ENCODE peak calls at places on chromosomes 4 and X, in eight cellular contexts. One of them, this sample, is unnamed.

GRCh38 chr4:930827-931193 is 1.3 kb downstream of the GAK start:
- DNase-seq in stomach: no peak
- DNase-seq in IMR-90: no peak
- DNase-seq in heart left ventricle: no peak
- DNase-seq in adrenal gland: peak
- DNase-seq in testis: no peak
- DNase-seq in esophagus squamous epithelium: no peak
- DNase-seq in uterus: no peak
- DNase-seq in this sample: no peak

GRCh38 chr4:101022151-101023024 is 324.9 kb downstream of the PPP3CA start:
- DNase-seq in stomach: no peak
- DNase-seq in IMR-90: peak
- DNase-seq in heart left ventricle: no peak
- DNase-seq in adrenal gland: no peak
- DNase-seq in testis: no peak
- DNase-seq in esophagus squamous epithelium: no peak
- DNase-seq in uterus: no peak
- DNase-seq in this sample: no peak

GRCh38 chr4:57854748-57855147 is 744.6 kb upstream of the IGFBP7 start:
- DNase-seq in stomach: no peak
- DNase-seq in IMR-90: no peak
- DNase-seq in heart left ventricle: no peak
- DNase-seq in adrenal gland: no peak
- DNase-seq in testis: no peak
- DNase-seq in esophagus squamous epithelium: no peak
- DNase-seq in uterus: no peak
- DNase-seq in this sample: no peak

GRCh38 chr4:186957952-186958555 is 234.4 kb upstream of the FAT1 start:
- DNase-seq in stomach: no peak
- DNase-seq in IMR-90: peak
- DNase-seq in heart left ventricle: no peak
- DNase-seq in adrenal gland: no peak
- DNase-seq in testis: no peak
- DNase-seq in esophagus squamous epithelium: no peak
- DNase-seq in uterus: no peak
- DNase-seq in this sample: no peak

GRCh38 chrX:144275403-144275802 is 391.5 kb downstream of the UBE2NL start:
- DNase-seq in stomach: no peak
- DNase-seq in IMR-90: no peak
- DNase-seq in heart left ventricle: no peak
- DNase-seq in adrenal gland: no peak
- DNase-seq in testis: no peak
- DNase-seq in esophagus squamous epithelium: no peak
- DNase-seq in uterus: no peak
- DNase-seq in this sample: no peak

GRCh38 chr4:20528508-20528907 is 171.8 kb upstream of the PACRGL start:
- DNase-seq in stomach: no peak
- DNase-seq in IMR-90: peak
- DNase-seq in heart left ventricle: no peak
- DNase-seq in adrenal gland: no peak
- DNase-seq in testis: no peak
- DNase-seq in esophagus squamous epithelium: no peak
- DNase-seq in uterus: no peak
- DNase-seq in this sample: no peak

GRCh38 chr4:4704267-4704666 is 155.2 kb upstream of the MSX1 start:
- DNase-seq in stomach: no peak
- DNase-seq in IMR-90: peak
- DNase-seq in heart left ventricle: no peak
- DNase-seq in adrenal gland: no peak
- DNase-seq in testis: no peak
- DNase-seq in esophagus squamous epithelium: no peak
- DNase-seq in uterus: peak
- DNase-seq in this sample: no peak

GRCh38 chr4:101953949-101954348 is 163.4 kb downstream of the BANK1 start:
- DNase-seq in stomach: no peak
- DNase-seq in IMR-90: peak
- DNase-seq in heart left ventricle: no peak
- DNase-seq in adrenal gland: no peak
- DNase-seq in testis: no peak
- DNase-seq in esophagus squamous epithelium: no peak
- DNase-seq in uterus: no peak
- DNase-seq in this sample: no peak

GRCh38 chr4:184994623-184995010 is 23.7 kb upstream of the HELT start:
- DNase-seq in stomach: no peak
- DNase-seq in IMR-90: no peak
- DNase-seq in heart left ventricle: no peak
- DNase-seq in adrenal gland: no peak
- DNase-seq in testis: no peak
- DNase-seq in esophagus squamous epithelium: no peak
- DNase-seq in uterus: no peak
- DNase-seq in this sample: no peak

GRCh38 chrX:80807606-80808159 is 2.0 kb downstream of the BRWD3 start:
- DNase-seq in stomach: no peak
- DNase-seq in IMR-90: no peak
- DNase-seq in heart left ventricle: no peak
- DNase-seq in adrenal gland: no peak
- DNase-seq in testis: no peak
- DNase-seq in esophagus squamous epithelium: no peak
- DNase-seq in uterus: no peak
- DNase-seq in this sample: no peak

GRCh38 chrX:11664211-11664888 is 1.4 kb downstream of the ARHGAP6 start:
- DNase-seq in stomach: no peak
- DNase-seq in IMR-90: no peak
- DNase-seq in heart left ventricle: no peak
- DNase-seq in adrenal gland: no peak
- DNase-seq in testis: no peak
- DNase-seq in esophagus squamous epithelium: no peak
- DNase-seq in uterus: peak
- DNase-seq in this sample: peak

GRCh38 chrX:39974228-39974627 is 123.5 kb downstream of the BCOR start:
- DNase-seq in stomach: no peak
- DNase-seq in IMR-90: no peak
- DNase-seq in heart left ventricle: no peak
- DNase-seq in adrenal gland: no peak
- DNase-seq in testis: no peak
- DNase-seq in esophagus squamous epithelium: no peak
- DNase-seq in uterus: no peak
- DNase-seq in this sample: no peak

GRCh38 chr4:186734251-186734650 is 10.6 kb upstream of the FAT1 start:
- DNase-seq in stomach: no peak
- DNase-seq in IMR-90: no peak
- DNase-seq in heart left ventricle: no peak
- DNase-seq in adrenal gland: no peak
- DNase-seq in testis: no peak
- DNase-seq in esophagus squamous epithelium: no peak
- DNase-seq in uterus: no peak
- DNase-seq in this sample: no peak

DNA sequence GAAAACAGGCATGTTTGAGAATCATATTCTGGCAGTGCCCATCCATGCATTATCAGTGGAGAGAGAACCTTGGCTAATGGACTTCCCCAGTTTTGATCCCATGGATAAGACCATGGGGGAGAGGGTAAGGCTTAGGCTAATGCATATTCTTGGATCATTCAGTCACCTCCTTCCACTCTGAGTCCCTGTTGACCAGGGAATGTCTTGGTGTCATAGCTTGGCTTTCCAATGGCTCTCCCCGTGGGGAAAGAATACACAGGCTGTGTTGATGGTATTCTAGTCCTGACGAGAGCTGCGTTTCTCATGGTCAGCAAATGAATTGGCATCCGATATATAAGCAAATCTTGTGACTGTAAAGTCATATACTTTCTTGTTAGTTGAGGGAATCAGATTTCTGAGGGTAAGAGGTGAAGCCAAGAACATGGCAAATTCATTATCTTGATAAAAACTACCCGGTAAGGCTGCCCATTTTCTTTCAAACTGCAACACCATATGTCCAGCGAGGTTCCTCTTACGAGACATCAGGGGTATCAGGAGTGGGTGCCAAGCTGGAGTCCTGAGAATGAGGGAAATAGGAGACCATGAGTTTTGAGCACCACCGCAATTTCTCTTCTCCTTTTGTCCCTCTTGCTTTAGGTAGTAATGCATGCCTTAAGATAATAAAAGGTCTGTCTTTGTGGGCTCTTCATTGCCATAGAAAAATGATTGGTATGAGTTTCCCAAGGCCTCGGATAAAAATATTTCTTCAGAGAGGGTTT is 18.0 kb downstream of the RHOH start:
- DNase-seq in stomach: no peak
- DNase-seq in IMR-90: no peak
- DNase-seq in heart left ventricle: no peak
- DNase-seq in adrenal gland: no peak
- DNase-seq in testis: no peak
- DNase-seq in esophagus squamous epithelium: no peak
- DNase-seq in uterus: no peak
- DNase-seq in this sample: no peak
- TF ChIP-seq POLR2A in stomach: no peak
- TF ChIP-seq POLR2A in IMR-90: no peak
- TF ChIP-seq POLR2A in heart left ventricle: no peak
- TF ChIP-seq POLR2A in adrenal gland: no peak
- TF ChIP-seq POLR2A in testis: no peak
- TF ChIP-seq POLR2A in esophagus squamous epithelium: no peak
- TF ChIP-seq POLR2A in uterus: no peak
- TF ChIP-seq POLR2A in this sample: no peak

GRCh38 chr4:108171541-108172230 is 3.0 kb upstream of the LEF1 start:
- DNase-seq in stomach: no peak
- DNase-seq in IMR-90: no peak
- DNase-seq in heart left ventricle: no peak
- DNase-seq in adrenal gland: no peak
- DNase-seq in testis: peak
- DNase-seq in esophagus squamous epithelium: no peak
- DNase-seq in uterus: no peak
- DNase-seq in this sample: no peak

GRCh38 chr4:108173599-108174057 is 4.9 kb upstream of the LEF1 start:
- DNase-seq in stomach: no peak
- DNase-seq in IMR-90: no peak
- DNase-seq in heart left ventricle: no peak
- DNase-seq in adrenal gland: no peak
- DNase-seq in testis: no peak
- DNase-seq in esophagus squamous epithelium: no peak
- DNase-seq in uterus: no peak
- DNase-seq in this sample: no peak

GRCh38 chr4:108170729-108171540 is 2.2 kb upstream of the LEF1 start:
- DNase-seq in stomach: no peak
- DNase-seq in IMR-90: no peak
- DNase-seq in heart left ventricle: no peak
- DNase-seq in adrenal gland: no peak
- DNase-seq in testis: no peak
- DNase-seq in esophagus squamous epithelium: no peak
- DNase-seq in uterus: no peak
- DNase-seq in this sample: no peak

GRCh38 chr4:108172780-108173598 is 4.3 kb upstream of the LEF1 start:
- DNase-seq in stomach: peak
- DNase-seq in IMR-90: no peak
- DNase-seq in heart left ventricle: peak
- DNase-seq in adrenal gland: peak
- DNase-seq in testis: peak
- DNase-seq in esophagus squamous epithelium: no peak
- DNase-seq in uterus: no peak
- DNase-seq in this sample: peak

DNA sequence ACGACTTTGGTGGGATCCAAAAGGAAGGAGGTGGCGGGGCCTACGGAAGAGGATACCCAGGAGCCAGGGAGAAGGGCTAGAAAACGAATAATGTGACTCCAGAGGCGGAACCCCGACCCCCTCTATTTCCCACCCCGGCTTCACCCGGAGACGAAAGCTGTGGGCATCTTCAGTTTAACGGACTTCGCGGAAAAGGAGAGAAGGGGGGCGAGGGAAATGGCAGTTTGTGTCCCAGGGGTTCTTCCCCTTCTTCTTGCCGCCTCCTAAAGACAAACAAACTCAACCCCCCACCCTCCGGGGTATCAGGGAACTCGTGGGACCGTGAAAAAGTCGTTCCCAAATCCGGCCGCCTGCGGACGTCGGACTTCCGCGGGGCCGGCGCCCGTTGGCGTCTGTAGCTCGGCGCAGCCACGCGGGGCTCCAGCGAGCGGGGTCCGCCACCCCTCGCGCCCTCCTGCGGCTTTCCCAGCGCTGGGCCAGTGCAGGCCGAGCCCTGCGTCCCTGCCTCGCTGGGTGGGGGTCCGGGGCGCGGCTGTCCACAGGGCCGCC is 3.6 kb upstream of the LEF1 start:
- DNase-seq in stomach: no peak
- DNase-seq in IMR-90: no peak
- DNase-seq in heart left ventricle: no peak
- DNase-seq in adrenal gland: peak
- DNase-seq in testis: peak
- DNase-seq in esophagus squamous epithelium: no peak
- DNase-seq in uterus: no peak
- DNase-seq in this sample: no peak
- H3K4me3 ChIP-seq in stomach: peak
- H3K4me3 ChIP-seq in IMR-90: no peak
- H3K4me3 ChIP-seq in heart left ventricle: peak
- H3K4me3 ChIP-seq in adrenal gland: peak
- H3K4me3 ChIP-seq in testis: peak
- H3K4me3 ChIP-seq in esophagus squamous epithelium: peak
- H3K4me3 ChIP-seq in uterus: peak
- H3K4me3 ChIP-seq in this sample: peak

GRCh38 chr4:145936142-145937020 is 2.2 kb downstream of the ZNF827 start:
- DNase-seq in stomach: peak
- DNase-seq in IMR-90: peak
- DNase-seq in heart left ventricle: peak
- DNase-seq in adrenal gland: peak
- DNase-seq in testis: peak
- DNase-seq in esophagus squamous epithelium: peak
- DNase-seq in uterus: peak
- DNase-seq in this sample: peak
- TF ChIP-seq POLR2A in stomach: no peak
- TF ChIP-seq POLR2A in IMR-90: no peak
- TF ChIP-seq POLR2A in heart left ventricle: peak
- TF ChIP-seq POLR2A in adrenal gland: peak
- TF ChIP-seq POLR2A in testis: no peak
- TF ChIP-seq POLR2A in esophagus squamous epithelium: no peak
- TF ChIP-seq POLR2A in uterus: no peak
- TF ChIP-seq POLR2A in this sample: no peak

GRCh38 chr4:10144479-10144878 is 27.9 kb upstream of the WDR1 start:
- DNase-seq in stomach: no peak
- DNase-seq in IMR-90: no peak
- DNase-seq in heart left ventricle: no peak
- DNase-seq in adrenal gland: no peak
- DNase-seq in testis: no peak
- DNase-seq in esophagus squamous epithelium: no peak
- DNase-seq in uterus: no peak
- DNase-seq in this sample: no peak

GRCh38 chr4:10139518-10139917 is 22.9 kb upstream of the WDR1 start:
- DNase-seq in stomach: no peak
- DNase-seq in IMR-90: no peak
- DNase-seq in heart left ventricle: no peak
- DNase-seq in adrenal gland: no peak
- DNase-seq in testis: no peak
- DNase-seq in esophagus squamous epithelium: no peak
- DNase-seq in uterus: no peak
- DNase-seq in this sample: no peak

GRCh38 chr4:10143171-10143570 is 26.6 kb upstream of the WDR1 start:
- DNase-seq in stomach: no peak
- DNase-seq in IMR-90: no peak
- DNase-seq in heart left ventricle: no peak
- DNase-seq in adrenal gland: no peak
- DNase-seq in testis: no peak
- DNase-seq in esophagus squamous epithelium: no peak
- DNase-seq in uterus: no peak
- DNase-seq in this sample: no peak

GRCh38 chr4:10144971-10145370 is 28.4 kb upstream of the WDR1 start:
- DNase-seq in stomach: no peak
- DNase-seq in IMR-90: no peak
- DNase-seq in heart left ventricle: no peak
- DNase-seq in adrenal gland: no peak
- DNase-seq in testis: no peak
- DNase-seq in esophagus squamous epithelium: no peak
- DNase-seq in uterus: no peak
- DNase-seq in this sample: no peak

GRCh38 chr4:10140866-10141759 is 24.5 kb upstream of the WDR1 start:
- DNase-seq in stomach: no peak
- DNase-seq in IMR-90: no peak
- DNase-seq in heart left ventricle: no peak
- DNase-seq in adrenal gland: no peak
- DNase-seq in testis: no peak
- DNase-seq in esophagus squamous epithelium: no peak
- DNase-seq in uterus: no peak
- DNase-seq in this sample: no peak
- H3K4me3 ChIP-seq in stomach: no peak
- H3K4me3 ChIP-seq in IMR-90: no peak
- H3K4me3 ChIP-seq in heart left ventricle: no peak
- H3K4me3 ChIP-seq in adrenal gland: no peak
- H3K4me3 ChIP-seq in testis: no peak
- H3K4me3 ChIP-seq in esophagus squamous epithelium: no peak
- H3K4me3 ChIP-seq in uterus: no peak
- H3K4me3 ChIP-seq in this sample: no peak